ENCODE peak calls at places on chromosomes 12 and 14, in six cellular contexts. One of them, this sample, is unnamed.

GRCh38 chr14:67853748-67854147 is 34.2 kb downstream of the RAD51B start:
- DNase-seq in glutamatergic neuron: no peak
- DNase-seq in ovary: no peak
- DNase-seq in endodermal cell: no peak
- DNase-seq in foreskin fibroblast: no peak
- DNase-seq in WTC11: no peak
- DNase-seq in this sample: peak; percentile 56

GRCh38 chr14:29668201-29668600 is 259.4 kb downstream of the PRKD1 start:
- DNase-seq in glutamatergic neuron: no peak
- DNase-seq in ovary: no peak
- DNase-seq in endodermal cell: no peak
- DNase-seq in foreskin fibroblast: no peak
- DNase-seq in WTC11: no peak
- DNase-seq in this sample: no peak

GRCh38 chr12:120669055-120669828 is 17.7 kb upstream of the MLEC start:
- DNase-seq in glutamatergic neuron: no peak
- DNase-seq in ovary: peak; percentile 44
- DNase-seq in endodermal cell: peak; percentile 71
- DNase-seq in foreskin fibroblast: peak; percentile 48
- DNase-seq in WTC11: peak; percentile 30
- DNase-seq in this sample: no peak

GRCh38 chr14:23653046-23653445 is 16.9 kb downstream of the DHRS2 start:
- DNase-seq in glutamatergic neuron: no peak
- DNase-seq in ovary: no peak
- DNase-seq in endodermal cell: no peak
- DNase-seq in foreskin fibroblast: no peak
- DNase-seq in WTC11: no peak
- DNase-seq in this sample: no peak

GRCh38 chr14:52025952-52026510 is 36.7 kb downstream of the RTRAF start:
- DNase-seq in glutamatergic neuron: peak; percentile 44
- DNase-seq in ovary: no peak
- DNase-seq in endodermal cell: no peak
- DNase-seq in foreskin fibroblast: peak; percentile 44
- DNase-seq in WTC11: no peak
- DNase-seq in this sample: no peak

GRCh38 chr14:92589213-92589852 is 75.8 kb downstream of the RIN3 start:
- DNase-seq in glutamatergic neuron: no peak
- DNase-seq in ovary: no peak
- DNase-seq in endodermal cell: no peak
- DNase-seq in foreskin fibroblast: peak; percentile 32
- DNase-seq in WTC11: no peak
- DNase-seq in this sample: no peak

GRCh38 chr12:81450920-81451739 is 308.0 kb downstream of the PPFIA2 start:
- DNase-seq in glutamatergic neuron: peak; percentile 42
- DNase-seq in ovary: no peak
- DNase-seq in endodermal cell: peak; percentile 89
- DNase-seq in foreskin fibroblast: peak; percentile 6
- DNase-seq in WTC11: peak; percentile 70
- DNase-seq in this sample: no peak

GRCh38 chr12:39102474-39103209 is 197.3 kb upstream of the CPNE8 start:
- DNase-seq in glutamatergic neuron: no peak
- DNase-seq in ovary: no peak
- DNase-seq in endodermal cell: no peak
- DNase-seq in foreskin fibroblast: no peak
- DNase-seq in WTC11: no peak
- DNase-seq in this sample: no peak

GRCh38 chr14:35829449-35829848 is 3.3 kb downstream of the BRMS1L start:
- DNase-seq in glutamatergic neuron: no peak
- DNase-seq in ovary: no peak
- DNase-seq in endodermal cell: no peak
- DNase-seq in foreskin fibroblast: no peak
- DNase-seq in WTC11: no peak
- DNase-seq in this sample: no peak

GRCh38 chr14:22883191-22883976 is at the start of gene REM2:
- DNase-seq in glutamatergic neuron: peak; percentile 89
- DNase-seq in ovary: peak; percentile 36
- DNase-seq in endodermal cell: no peak
- DNase-seq in foreskin fibroblast: no peak
- DNase-seq in WTC11: no peak
- DNase-seq in this sample: no peak

GRCh38 chr12:29428630-29429029 is 47.7 kb upstream of the ERGIC2 start:
- DNase-seq in glutamatergic neuron: no peak
- DNase-seq in ovary: no peak
- DNase-seq in endodermal cell: no peak
- DNase-seq in foreskin fibroblast: peak; percentile 75
- DNase-seq in WTC11: no peak
- DNase-seq in this sample: peak; percentile 47

GRCh38 chr12:99192489-99192888 is 455.1 kb upstream of the GARIN6 start:
- DNase-seq in glutamatergic neuron: no peak
- DNase-seq in ovary: no peak
- DNase-seq in endodermal cell: no peak
- DNase-seq in foreskin fibroblast: no peak
- DNase-seq in WTC11: no peak
- DNase-seq in this sample: no peak

GRCh38 chr14:37650356-37651037 is 55.1 kb downstream of the TTC6 start:
- DNase-seq in glutamatergic neuron: no peak
- DNase-seq in ovary: no peak
- DNase-seq in endodermal cell: no peak
- DNase-seq in foreskin fibroblast: no peak
- DNase-seq in WTC11: no peak
- DNase-seq in this sample: no peak

GRCh38 chr12:6233121-6233971 is 33.1 kb downstream of the CD9 start:
- DNase-seq in glutamatergic neuron: no peak
- DNase-seq in ovary: no peak
- DNase-seq in endodermal cell: no peak
- DNase-seq in foreskin fibroblast: peak; percentile 25
- DNase-seq in WTC11: no peak
- DNase-seq in this sample: no peak
- TF ChIP-seq CTCF in glutamatergic neuron: no peak
- TF ChIP-seq CTCF in ovary: no peak
- TF ChIP-seq CTCF in endodermal cell: peak; percentile 36
- TF ChIP-seq CTCF in foreskin fibroblast: no peak
- TF ChIP-seq CTCF in WTC11: no peak
- TF ChIP-seq CTCF in this sample: no peak

GRCh38 chr12:63668028-63668799 is at the start of gene DPY19L2:
- DNase-seq in glutamatergic neuron: peak; percentile 77
- DNase-seq in ovary: peak; percentile 86
- DNase-seq in endodermal cell: peak; percentile 93
- DNase-seq in foreskin fibroblast: peak; percentile 57
- DNase-seq in WTC11: peak; percentile 73
- DNase-seq in this sample: no peak
- TF ChIP-seq CTCF in glutamatergic neuron: no peak
- TF ChIP-seq CTCF in ovary: no peak
- TF ChIP-seq CTCF in endodermal cell: no peak
- TF ChIP-seq CTCF in foreskin fibroblast: no peak
- TF ChIP-seq CTCF in WTC11: no peak
- TF ChIP-seq CTCF in this sample: no peak

GRCh38 chr12:59425798-59426197 is 170.0 kb upstream of the SLC16A7 start:
- DNase-seq in glutamatergic neuron: no peak
- DNase-seq in ovary: no peak
- DNase-seq in endodermal cell: no peak
- DNase-seq in foreskin fibroblast: no peak
- DNase-seq in WTC11: no peak
- DNase-seq in this sample: no peak

GRCh38 chr12:59429766-59430165 is 166.1 kb upstream of the SLC16A7 start:
- DNase-seq in glutamatergic neuron: no peak
- DNase-seq in ovary: no peak
- DNase-seq in endodermal cell: no peak
- DNase-seq in foreskin fibroblast: no peak
- DNase-seq in WTC11: no peak
- DNase-seq in this sample: no peak

GRCh38 chr12:59432057-59432456 is 163.8 kb upstream of the SLC16A7 start:
- DNase-seq in glutamatergic neuron: no peak
- DNase-seq in ovary: no peak
- DNase-seq in endodermal cell: no peak
- DNase-seq in foreskin fibroblast: no peak
- DNase-seq in WTC11: no peak
- DNase-seq in this sample: no peak

DNA sequence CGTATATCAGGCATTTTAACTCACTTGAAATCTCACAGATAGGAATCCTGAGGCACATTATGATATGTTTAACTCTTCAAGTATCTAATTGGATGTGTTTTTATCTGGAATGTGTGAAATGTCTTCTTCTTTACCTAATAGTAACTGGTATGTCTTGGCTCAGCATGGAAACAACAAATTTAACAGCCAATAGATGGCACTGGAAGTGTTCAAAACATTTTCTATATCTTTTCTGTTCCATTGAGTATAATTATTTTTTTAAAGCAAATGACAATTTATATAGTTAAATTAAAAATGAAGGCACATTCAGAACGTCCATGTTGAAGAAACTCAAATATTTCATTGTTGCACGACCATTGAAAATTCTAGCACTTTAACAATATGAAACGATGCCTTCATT is 164.6 kb upstream of the SLC16A7 start:
- DNase-seq in glutamatergic neuron: no peak
- DNase-seq in ovary: no peak
- DNase-seq in endodermal cell: no peak
- DNase-seq in foreskin fibroblast: no peak
- DNase-seq in WTC11: no peak
- DNase-seq in this sample: no peak
- TF ChIP-seq CTCF in glutamatergic neuron: no peak
- TF ChIP-seq CTCF in ovary: no peak
- TF ChIP-seq CTCF in endodermal cell: peak; percentile 36
- TF ChIP-seq CTCF in foreskin fibroblast: no peak
- TF ChIP-seq CTCF in WTC11: no peak
- TF ChIP-seq CTCF in this sample: peak; percentile 27

GRCh38 chr14:104726600-104727451 is 2.8 kb downstream of the ADSS1 start:
- DNase-seq in glutamatergic neuron: no peak
- DNase-seq in ovary: no peak
- DNase-seq in endodermal cell: peak; percentile 79
- DNase-seq in foreskin fibroblast: no peak
- DNase-seq in WTC11: no peak
- DNase-seq in this sample: no peak
- TF ChIP-seq CTCF in glutamatergic neuron: no peak
- TF ChIP-seq CTCF in ovary: no peak
- TF ChIP-seq CTCF in endodermal cell: peak; percentile 63
- TF ChIP-seq CTCF in foreskin fibroblast: no peak
- TF ChIP-seq CTCF in WTC11: peak; percentile 4
- TF ChIP-seq CTCF in this sample: no peak

GRCh38 chr12:118050972-118051910 is 9.7 kb downstream of the WSB2 start:
- DNase-seq in glutamatergic neuron: no peak
- DNase-seq in ovary: no peak
- DNase-seq in endodermal cell: no peak
- DNase-seq in foreskin fibroblast: no peak
- DNase-seq in WTC11: no peak
- DNase-seq in this sample: no peak
- TF ChIP-seq CTCF in glutamatergic neuron: peak; percentile 30
- TF ChIP-seq CTCF in ovary: no peak
- TF ChIP-seq CTCF in endodermal cell: peak; percentile 42
- TF ChIP-seq CTCF in foreskin fibroblast: no peak
- TF ChIP-seq CTCF in WTC11: no peak
- TF ChIP-seq CTCF in this sample: no peak

GRCh38 chr12:53268009-53268636 is at the start of gene ESPL1:
- DNase-seq in glutamatergic neuron: peak; percentile 65
- DNase-seq in ovary: peak; percentile 83
- DNase-seq in endodermal cell: peak; percentile 96
- DNase-seq in foreskin fibroblast: peak; percentile 81
- DNase-seq in WTC11: peak; percentile 89
- DNase-seq in this sample: no peak
- TF ChIP-seq CTCF in glutamatergic neuron: no peak
- TF ChIP-seq CTCF in ovary: peak; percentile 39
- TF ChIP-seq CTCF in endodermal cell: peak; percentile 64
- TF ChIP-seq CTCF in foreskin fibroblast: peak; percentile 24
- TF ChIP-seq CTCF in WTC11: peak; percentile 26
- TF ChIP-seq CTCF in this sample: no peak